ENCODE peak calls at places on chromosomes 11 and 22, in five cellular contexts. N is NCI-H345, Z is HT-29, R is AG10803, I is frontal cortex. J is an unnamed sample.

GRCh38 chr11:2516276-2517015 is 71.6 kb downstream of the KCNQ1 start:
- DNase-seq in N (no peak), Z (no peak), R (no peak), I (no peak), J (no peak)

GRCh38 chr11:2194877-2195755 is 23.5 kb upstream of the TH start:
- DNase-seq in N (peak), Z (peak), R (peak), I (no peak), J (peak)

GRCh38 chr11:103031834-103032233 is 60.1 kb downstream of the DCUN1D5 start:
- DNase-seq in N (no peak), Z (no peak), R (peak), I (no peak), J (no peak)

GRCh38 chr11:3115321-3115720 is 49.8 kb downstream of the OSBPL5 start:
- DNase-seq in N (no peak), Z (no peak), R (no peak), I (no peak), J (no peak)

GRCh38 chr11:110283862-110284261 is 12.6 kb downstream of the RDX start:
- DNase-seq in N (no peak), Z (no peak), R (no peak), I (no peak), J (no peak)

GRCh38 chr11:114346709-114347141 is 50.5 kb downstream of the NNMT start:
- DNase-seq in N (no peak), Z (peak), R (no peak), I (no peak), J (no peak)

GRCh38 chr11:76800466-76801200 is 17.5 kb downstream of the TSKU start:
- DNase-seq in N (no peak), Z (no peak), R (no peak), I (no peak), J (no peak)

GRCh38 chr11:13761250-13761649 is 92.8 kb downstream of the FAR1 start:
- DNase-seq in N (no peak), Z (no peak), R (peak), I (no peak), J (no peak)

GRCh38 chr22:43113516-43114251 is 3.1 kb downstream of the BIK start:
- DNase-seq in N (peak), Z (peak), R (no peak), I (no peak), J (no peak)

GRCh38 chr11:129766858-129767604 is 48.6 kb upstream of the TMEM45B start:
- DNase-seq in N (peak), Z (peak), R (peak), I (no peak), J (peak)

GRCh38 chr22:23072911-23073491 is 2.7 kb downstream of the GNAZ start:
- DNase-seq in N (no peak), Z (no peak), R (no peak), I (no peak), J (no peak)

GRCh38 chr11:97398246-97398645 is 1008.4 kb downstream of the JRKL start:
- DNase-seq in N (no peak), Z (no peak), R (no peak), I (no peak), J (no peak)

GRCh38 chr11:71200172-71200716 is 52.1 kb downstream of the SHANK2 start:
- DNase-seq in N (no peak), Z (no peak), R (no peak), I (no peak), J (no peak)

GRCh38 chr11:70038034-70038834 is 39.9 kb upstream of the ANO1 start:
- DNase-seq in N (no peak), Z (no peak), R (no peak), I (no peak), J (no peak)

GRCh38 chr11:69700278-69701140 is 3.3 kb downstream of the FGF19 start:
- DNase-seq in N (peak), Z (peak), R (peak), I (peak), J (peak)

GRCh38 chr22:35777335-35777975 is 59.8 kb downstream of the APOL5 start:
- DNase-seq in N (no peak), Z (no peak), R (peak), I (no peak), J (no peak)

GRCh38 chr11:65134952-65135632 is 773 bp upstream of the SYVN1 start:
- DNase-seq in N (peak), Z (peak), R (peak), I (peak), J (peak)

GRCh38 chr11:7833527-7833926 is 36.8 kb upstream of the OR5P2 start:
- DNase-seq in N (no peak), Z (no peak), R (no peak), I (no peak), J (no peak)

GRCh38 chr11:110971110-110971509 is 258.9 kb upstream of the ARHGAP20 start:
- DNase-seq in N (no peak), Z (peak), R (peak), I (no peak), J (no peak)

GRCh38 chr22:28430656-28431055 is 249.0 kb downstream of the TTC28 start:
- DNase-seq in N (no peak), Z (no peak), R (peak), I (no peak), J (no peak)

J was measured in SK-N-DZ.